ENCODE peak calls at places on chromosomes 6 and 20, in nine cellular contexts. X is H1, Y is spleen, T is heart right ventricle, C is OCI-LY7, H is H9, F is left lung, L is GM12878, R is cardiac muscle cell. P is an unnamed sample.

GRCh38 chr6:105981002-105981887 is 104.9 kb upstream of the PRDM1 start:
- DNase-seq in X (no peak), Y (peak; percentile 87), T (no peak), C (no peak), H (peak; percentile 48), F (peak; percentile 86), L (no peak), R (peak; percentile 29), P (no peak)

GRCh38 chr20:51354191-51354768 is 188.2 kb downstream of the NFATC2 start:
- DNase-seq in X (no peak), Y (peak; percentile 47), T (no peak), C (no peak), H (no peak), F (no peak), L (no peak), R (no peak), P (no peak)

GRCh38 chr6:39102024-39102820 is 12.8 kb downstream of the SAYSD1 start:
- DNase-seq in X (no peak), Y (no peak), T (no peak), C (peak; percentile 49), H (peak; percentile 79), F (no peak), L (no peak), R (peak; percentile 69), P (peak; percentile 55)

GRCh38 chr20:57714409-57715267 is 4.8 kb upstream of the PMEPA1 start:
- DNase-seq in X (no peak), Y (no peak), T (no peak), C (no peak), H (no peak), F (no peak), L (no peak), R (no peak), P (no peak)

GRCh38 chr6:51934098-51934497 is 153.3 kb downstream of the PKHD1 start:
- DNase-seq in X (peak; percentile 41), Y (no peak), T (no peak), C (peak; percentile 10), H (peak; percentile 75), F (peak; percentile 11), L (no peak), R (no peak), P (peak; percentile 37)

GRCh38 chr6:29763491-29764289 is 40.5 kb downstream of the HLA-F start:
- DNase-seq in X (no peak), Y (no peak), T (no peak), C (no peak), H (no peak), F (no peak), L (no peak), R (no peak), P (no peak)

GRCh38 chr6:44002591-44003344 is 124.5 kb downstream of the MRPL14 start:
- DNase-seq in X (peak; percentile 44), Y (peak; percentile 65), T (peak; percentile 44), C (peak; percentile 15), H (peak; percentile 82), F (peak; percentile 89), L (no peak), R (peak; percentile 76), P (no peak)

GRCh38 chr6:142011156-142011555 is 121.6 kb upstream of the GJE1 start:
- DNase-seq in X (no peak), Y (no peak), T (no peak), C (no peak), H (no peak), F (no peak), L (no peak), R (no peak), P (no peak)

GRCh38 chr6:124294572-124294971 is 490.9 kb downstream of the NKAIN2 start:
- DNase-seq in X (no peak), Y (no peak), T (no peak), C (no peak), H (no peak), F (no peak), L (no peak), R (no peak), P (no peak)

GRCh38 chr20:10705801-10706459 is 32.1 kb upstream of the JAG1 start:
- DNase-seq in X (no peak), Y (no peak), T (no peak), C (no peak), H (no peak), F (peak; percentile 65), L (no peak), R (no peak), P (no peak)

GRCh38 chr6:83371428-83371827 is 59.4 kb downstream of the ME1 start:
- DNase-seq in X (no peak), Y (no peak), T (no peak), C (no peak), H (no peak), F (no peak), L (no peak), R (no peak), P (no peak)

GRCh38 chr6:31655349-31656237 is at the start of gene APOM:
- DNase-seq in X (no peak), Y (no peak), T (no peak), C (no peak), H (no peak), F (no peak), L (no peak), R (no peak), P (no peak)

GRCh38 chr6:143238306-143238705 is 177.6 kb downstream of the AIG1 start:
- DNase-seq in X (no peak), Y (no peak), T (no peak), C (no peak), H (no peak), F (no peak), L (no peak), R (no peak), P (no peak)

GRCh38 chr6:158978752-158979151 is 21.2 kb downstream of the RSPH3 start:
- DNase-seq in X (no peak), Y (no peak), T (no peak), C (no peak), H (no peak), F (no peak), L (no peak), R (no peak), P (no peak)

GRCh38 chr20:63533388-63533787 is 3.8 kb downstream of the PTK6 start:
- DNase-seq in X (no peak), Y (no peak), T (no peak), C (no peak), H (no peak), F (peak; percentile 37), L (no peak), R (no peak), P (no peak)

GRCh38 chr6:20069130-20069529 is 143.1 kb downstream of the MBOAT1 start:
- DNase-seq in X (no peak), Y (no peak), T (no peak), C (no peak), H (no peak), F (no peak), L (no peak), R (no peak), P (no peak)

DNA sequence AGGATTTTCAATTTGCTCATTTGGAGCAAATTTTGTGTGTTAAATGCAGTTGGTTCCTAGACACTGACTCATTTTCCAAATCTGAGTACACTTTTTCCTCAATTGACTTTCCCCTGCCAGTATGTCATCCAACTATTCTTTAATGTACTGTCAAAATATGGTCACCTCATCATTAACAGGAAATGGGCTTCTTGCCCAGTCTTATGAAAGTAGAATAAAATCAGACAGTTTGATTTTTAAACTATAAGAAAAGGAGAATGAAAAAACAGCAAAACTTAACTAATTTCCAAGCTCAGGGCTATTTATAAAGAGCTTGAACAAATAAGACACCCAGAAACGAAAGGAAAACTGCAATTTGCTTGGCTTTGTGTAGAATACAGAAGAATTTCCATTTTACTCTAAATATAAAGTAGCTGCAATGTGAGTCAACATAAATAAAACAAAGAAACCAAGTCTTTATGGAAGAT is 43.7 kb upstream of the RAB23 start:
- DNase-seq in X (no peak), Y (no peak), T (no peak), C (no peak), H (no peak), F (no peak), L (no peak), R (no peak), P (no peak)
- H3K4me1 ChIP-seq in X (no peaks in the 10 kb centered on the region), Y (no peaks in the 10 kb centered on the region), T (peaks cover 20% of the 10 kb centered on the region), C (no peaks in the 10 kb centered on the region), H (no peaks in the 10 kb centered on the region), F (peaks cover 4% of the 10 kb centered on the region), L (no peaks in the 10 kb centered on the region), R (no peaks in the 10 kb centered on the region), P (no peaks in the 10 kb centered on the region)

DNA sequence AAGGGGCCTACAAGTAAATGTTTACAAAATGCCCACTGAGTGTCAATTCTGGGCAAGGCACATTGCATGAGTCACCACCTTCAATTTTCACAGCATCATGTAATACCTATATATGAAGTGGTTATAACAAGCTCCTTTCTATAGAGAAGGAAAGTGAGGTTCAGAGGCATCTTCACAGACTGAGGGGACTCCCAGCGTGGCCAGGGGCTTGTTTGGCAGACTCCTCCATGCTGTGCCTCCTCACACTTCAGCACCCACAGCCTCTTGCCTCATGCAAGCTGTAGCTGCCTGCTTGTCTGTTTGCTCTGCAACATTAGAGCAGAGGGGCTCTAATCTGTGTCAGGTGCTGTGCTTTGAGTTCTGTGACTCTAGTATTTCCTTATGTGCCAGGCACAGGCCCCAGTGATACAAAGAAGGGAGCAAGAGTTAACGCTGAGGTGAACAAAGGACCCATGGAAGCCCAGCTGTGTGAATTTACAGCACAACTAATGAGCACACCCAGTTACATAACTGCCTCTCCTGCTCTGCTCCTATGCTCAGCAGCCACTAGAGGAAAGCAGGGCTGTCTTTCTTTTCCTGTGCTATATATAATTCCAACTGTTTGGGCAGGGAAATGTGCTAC is 72.3 kb downstream of the ZHX3 start:
- DNase-seq in X (peak; percentile 33), Y (no peak), T (peak; percentile 42), C (no peak), H (peak; percentile 57), F (no peak), L (no peak), R (peak; percentile 32), P (peak; percentile 7)
- H3K4me1 ChIP-seq in X (peaks cover 2% of the 10 kb centered on the region), Y (peaks cover 50% of the 10 kb centered on the region), T (peaks cover 77% of the 10 kb centered on the region), C (peaks cover 16% of the 10 kb centered on the region), H (peaks cover 3% of the 10 kb centered on the region), F (peaks cover 33% of the 10 kb centered on the region), L (no peaks in the 10 kb centered on the region), R (peaks cover 8% of the 10 kb centered on the region), P (no peaks in the 10 kb centered on the region)

GRCh38 chr20:59576216-59576953 is 28.0 kb upstream of the PHACTR3 start:
- DNase-seq in X (no peak), Y (peak; percentile 58), T (no peak), C (no peak), H (peak; percentile 62), F (no peak), L (no peak), R (no peak), P (no peak)
- H3K4me1 ChIP-seq in X (no peaks in the 10 kb centered on the region), Y (peaks cover 8% of the 10 kb centered on the region), T (peaks cover 22% of the 10 kb centered on the region), C (no peaks in the 10 kb centered on the region), H (no peaks in the 10 kb centered on the region), F (no peaks in the 10 kb centered on the region), L (peaks cover 2% of the 10 kb centered on the region), R (no peaks in the 10 kb centered on the region), P (no peaks in the 10 kb centered on the region)

DNA sequence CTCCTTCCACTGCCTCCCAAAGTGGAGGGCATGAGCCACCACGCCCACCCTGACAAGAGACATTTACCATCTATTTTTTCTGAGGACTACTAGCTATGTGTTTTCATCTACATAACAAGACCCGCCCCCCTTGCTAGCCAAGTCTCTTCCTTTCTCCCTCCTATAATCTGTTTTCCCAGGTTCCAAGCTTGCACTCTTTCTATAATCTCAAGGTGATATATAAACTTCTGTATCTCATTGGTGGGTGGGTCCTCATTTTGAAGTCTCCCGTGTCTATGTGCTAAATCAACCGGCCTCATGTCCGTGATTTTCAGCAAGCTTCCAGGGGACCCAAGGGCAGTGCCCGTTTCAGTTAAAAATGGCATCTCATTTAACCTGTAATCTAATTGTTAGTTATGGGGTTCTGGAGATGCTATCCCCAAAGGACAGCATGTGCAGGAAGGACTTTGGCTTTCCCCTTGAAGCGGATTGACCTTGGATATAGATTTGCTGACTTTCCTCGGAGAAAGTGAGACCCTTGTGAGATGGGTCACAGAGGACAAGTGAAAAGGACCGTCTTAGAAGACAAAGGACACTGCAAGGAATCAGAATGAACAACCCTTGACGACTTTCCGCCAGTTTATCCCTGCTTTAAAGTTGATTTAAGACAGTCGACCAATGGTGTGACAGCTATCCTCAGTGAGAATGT is 22.4 kb downstream of the OR2B2 start:
- DNase-seq in X (no peak), Y (no peak), T (no peak), C (peak; percentile 86), H (peak; percentile 60), F (no peak), L (no peak), R (no peak), P (no peak)
- H3K4me1 ChIP-seq in X (peaks cover 7% of the 10 kb centered on the region), Y (peaks cover 26% of the 10 kb centered on the region), T (peaks cover 28% of the 10 kb centered on the region), C (peaks cover 37% of the 10 kb centered on the region), H (peaks cover 5% of the 10 kb centered on the region), F (peaks cover 4% of the 10 kb centered on the region), L (no peaks in the 10 kb centered on the region), R (peaks cover 20% of the 10 kb centered on the region), P (peaks cover 1% of the 10 kb centered on the region)

P was measured in iPS DF 6.9.